ENCODE peak calls at places on chromosomes 16 and 17, in four cellular contexts. B, H, T and N are unnamed samples.
A peak's percentile ranks its signal among the peaks of the same experiment; 100 is the strongest.

GRCh38 chr17:80476877-80477646 is 655 bp upstream of the NPTX1 start:
- DNase-seq in B (peak; percentile 54), H (no peak), T (no peak), N (no peak)

GRCh38 chr17:79997004-79997673 is 38.5 kb downstream of the TBC1D16 start:
- DNase-seq in B (no peak), H (no peak), T (peak; percentile 45), N (no peak)

GRCh38 chr16:4316103-4316731 is 350 bp downstream of the GLIS2 start:
- DNase-seq in B (no peak), H (peak; percentile 61), T (no peak), N (no peak)

GRCh38 chr16:87297918-87298631 is 19.1 kb downstream of the C16orf95 start:
- DNase-seq in B (no peak), H (peak; percentile 65), T (no peak), N (peak; percentile 10)

GRCh38 chr16:56267888-56268287 is 76.6 kb downstream of the GNAO1 start:
- DNase-seq in B (no peak), H (no peak), T (no peak), N (no peak)

GRCh38 chr17:44209786-44210341 is 9.6 kb downstream of the UBTF start:
- DNase-seq in B (no peak), H (no peak), T (no peak), N (peak; percentile 40)

GRCh38 chr16:57799619-57800212 is 2.6 kb downstream of the KIFC3 start:
- DNase-seq in B (no peak), H (no peak), T (no peak), N (no peak)

GRCh38 chr17:12107905-12108304 is 87.2 kb downstream of the MAP2K4 start:
- DNase-seq in B (no peak), H (no peak), T (no peak), N (peak; percentile 56)

GRCh38 chr16:22189473-22190168 is 16.5 kb upstream of the EEF2K start:
- DNase-seq in B (no peak), H (no peak), T (no peak), N (peak; percentile 16)

GRCh38 chr16:55411231-55411630 is 67.8 kb upstream of the MMP2 start:
- DNase-seq in B (no peak), H (no peak), T (no peak), N (peak; percentile 5)

GRCh38 chr16:69827527-69827926 is 65.4 kb downstream of the WWP2 start:
- DNase-seq in B (no peak), H (no peak), T (no peak), N (no peak)

GRCh38 chr16:86585821-86586611 is 7.7 kb downstream of the FOXL1 start:
- DNase-seq in B (no peak), H (no peak), T (no peak), N (peak; percentile 93)

GRCh38 chr16:57305159-57305811 is 20.8 kb upstream of the PLLP start:
- DNase-seq in B (no peak), H (no peak), T (no peak), N (no peak)

GRCh38 chr16:72241930-72242329 is 70.0 kb upstream of the PMFBP1 start:
- DNase-seq in B (peak; percentile 60), H (peak; percentile 16), T (no peak), N (peak; percentile 55)

GRCh38 chr17:75406222-75406615 is 741 bp upstream of the GRB2 start:
- DNase-seq in B (no peak), H (no peak), T (no peak), N (no peak)

GRCh38 chr17:7307686-7308624 is 527 bp downstream of the EIF5A start:
- DNase-seq in B (peak; percentile 52), H (peak; percentile 49), T (no peak), N (peak; percentile 34)

GRCh38 chr16:82524939-82525338 is 101.8 kb upstream of the CDH13 start:
- DNase-seq in B (no peak), H (no peak), T (no peak), N (no peak)

GRCh38 chr17:66459811-66460270 is 157.4 kb downstream of the PRKCA start:
- DNase-seq in B (peak; percentile 91), H (no peak), T (no peak), N (peak; percentile 99)

GRCh38 chr17:7589204-7589868 is 558 bp downstream of the SOX15 start:
- DNase-seq in B (peak; percentile 72), H (no peak), T (no peak), N (peak; percentile 83)

GRCh38 chr16:46757339-46758050 is 9.4 kb upstream of the MYLK3 start:
- DNase-seq in B (no peak), H (peak; percentile 57), T (no peak), N (peak; percentile 7)

GRCh38 chr16:11613381-11614303 is 26.9 kb upstream of the LITAF start:
- DNase-seq in B (no peak), H (peak; percentile 65), T (no peak), N (no peak)

GRCh38 chr16:85078952-85079351 is 33.3 kb downstream of the CIBAR2 start:
- DNase-seq in B (no peak), H (no peak), T (no peak), N (no peak)

GRCh38 chr17:63189082-63189481 is 223.0 kb downstream of the TANC2 start:
- DNase-seq in B (peak; percentile 25), H (no peak), T (no peak), N (peak; percentile 78)

GRCh38 chr16:14028207-14028606 is 42.9 kb upstream of the MRTFB start:
- DNase-seq in B (no peak), H (no peak), T (no peak), N (no peak)

GRCh38 chr17:77383613-77384608 is 243.1 kb downstream of the SEC14L1 start:
- DNase-seq in B (no peak), H (no peak), T (no peak), N (no peak)

DNA sequence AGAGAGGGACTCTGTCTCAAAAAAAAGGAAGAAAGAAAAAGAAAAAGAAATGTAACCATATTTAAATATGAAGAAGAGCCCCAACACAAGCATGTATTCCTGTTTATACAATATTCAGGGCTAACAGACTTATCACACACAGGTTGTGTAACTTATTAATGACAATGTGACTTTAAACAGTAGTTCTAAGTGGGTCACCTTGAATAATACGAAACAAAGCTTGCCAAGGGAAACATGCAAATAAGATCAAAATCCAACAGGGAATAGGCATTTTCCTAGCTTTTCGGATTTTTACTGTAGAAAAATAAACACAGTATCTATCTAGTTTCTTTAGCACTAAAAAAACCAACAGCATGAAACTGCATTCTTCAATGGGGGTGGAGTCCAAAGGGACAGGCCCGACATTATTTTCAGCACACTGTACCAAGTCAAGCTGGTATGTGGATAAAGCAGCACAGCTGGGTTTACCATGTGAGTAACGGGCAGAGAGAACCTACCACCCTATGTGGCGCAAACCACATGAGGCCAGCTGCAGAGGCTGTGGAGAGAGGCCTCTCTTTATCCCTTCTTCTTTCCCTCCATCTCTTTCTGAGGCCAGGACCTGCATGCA is 45.3 kb downstream of the TOM1L2 start:
- DNase-seq in B (no peak), H (no peak), T (no peak), N (no peak)
- TF ChIP-seq ELK1 in B (no peak), H (no peak), T (no peak), N (no peak)

GRCh38 chr16:67451061-67451703 is 20.3 kb downstream of the HSD11B2 start:
- DNase-seq in B (no peak), H (no peak), T (no peak), N (no peak)

GRCh38 chr16:67449739-67450138 is 18.8 kb downstream of the HSD11B2 start:
- DNase-seq in B (no peak), H (no peak), T (no peak), N (no peak)

GRCh38 chr16:67448580-67448979 is 17.7 kb downstream of the HSD11B2 start:
- DNase-seq in B (no peak), H (no peak), T (no peak), N (no peak)

GRCh38 chr16:67447508-67448076 is 16.7 kb downstream of the HSD11B2 start:
- DNase-seq in B (peak; percentile 64), H (peak; percentile 69), T (peak; percentile 15), N (peak; percentile 42)

DNA sequence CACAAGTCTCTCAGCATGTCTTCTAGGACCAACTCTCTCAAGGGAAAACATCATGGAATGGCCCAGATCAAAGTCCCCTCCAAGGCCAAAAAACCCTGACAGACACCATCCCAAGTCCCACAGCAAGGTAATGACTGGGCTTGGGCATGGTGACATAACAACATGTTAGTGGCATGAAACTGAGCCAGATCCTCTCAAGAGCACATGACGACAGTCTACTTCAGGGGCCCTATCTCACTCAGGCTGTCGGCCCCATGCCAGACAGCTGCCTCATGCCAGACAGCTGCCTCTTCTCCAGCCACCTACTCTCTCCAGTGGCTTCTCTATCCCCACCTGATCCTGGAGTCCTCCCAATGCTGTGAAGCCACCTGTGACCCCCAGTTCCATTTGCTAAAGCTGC is 18.4 kb downstream of the HSD11B2 start:
- DNase-seq in B (no peak), H (no peak), T (no peak), N (no peak)
- H3K4me1 ChIP-seq in B (peaks cover 20% of the 10 kb centered on the region), H (no peaks in the 10 kb centered on the region), T (no peaks in the 10 kb centered on the region), N (peaks cover 32% of the 10 kb centered on the region)

GRCh38 chr17:73432624-73433190 is 120.9 kb upstream of the CDC42EP4 start:
- DNase-seq in B (no peak), H (no peak), T (no peak), N (no peak)

GRCh38 chr17:73433501-73433900 is 121.7 kb upstream of the CDC42EP4 start:
- DNase-seq in B (no peak), H (no peak), T (no peak), N (no peak)

GRCh38 chr17:73430165-73430680 is 118.4 kb upstream of the CDC42EP4 start:
- DNase-seq in B (no peak), H (no peak), T (no peak), N (no peak)

GRCh38 chr17:73430848-73431247 is 119.0 kb upstream of the CDC42EP4 start:
- DNase-seq in B (no peak), H (no peak), T (no peak), N (no peak)

DNA sequence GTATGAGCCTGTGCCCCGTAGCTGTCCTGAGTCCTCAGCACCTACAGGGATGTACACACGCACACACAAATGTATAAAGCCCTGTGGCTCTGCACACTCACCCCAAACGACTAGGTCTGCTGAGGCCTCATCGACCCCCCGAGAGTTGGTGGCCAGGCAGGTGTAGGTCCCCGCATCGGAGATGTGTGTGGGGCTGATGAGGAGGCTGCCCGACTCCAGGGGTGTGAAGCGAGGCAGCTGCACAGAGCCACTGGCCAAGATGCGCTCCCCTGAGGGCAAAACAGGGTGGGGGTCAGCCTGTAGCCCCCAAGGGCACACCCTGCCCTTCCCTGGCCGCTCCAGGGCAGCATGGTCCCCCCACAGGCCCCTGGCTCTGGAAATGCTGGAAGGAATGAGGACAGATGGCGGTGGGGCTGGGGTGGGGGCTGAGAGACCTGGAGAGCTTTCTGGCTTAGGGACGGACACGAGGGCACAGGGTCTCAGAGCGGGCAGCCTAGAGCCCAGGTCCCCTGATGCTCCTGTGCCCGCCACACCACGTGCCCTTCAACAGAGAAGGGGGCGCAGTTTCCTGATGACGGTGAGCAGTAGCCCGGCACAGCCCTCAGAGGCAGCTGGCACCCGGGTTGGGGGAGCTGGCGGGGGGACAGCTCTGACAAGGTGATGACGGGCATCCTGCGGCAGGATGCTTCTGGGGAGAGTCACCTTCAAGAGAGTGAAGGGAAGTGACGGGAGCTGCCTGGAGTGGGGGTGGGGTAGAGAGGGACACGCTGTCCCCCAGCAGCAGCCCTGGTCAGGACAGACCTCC is 119.8 kb upstream of the CDC42EP4 start:
- DNase-seq in B (no peak), H (no peak), T (no peak), N (no peak)
- TF ChIP-seq ELK1 in B (no peak), H (no peak), T (no peak), N (no peak)

GRCh38 chr17:50165466-50165865 is 339 bp upstream of the SGCA start:
- DNase-seq in B (no peak), H (no peak), T (no peak), N (no peak)

GRCh38 chr17:50163846-50164696 is 1.7 kb upstream of the SGCA start:
- DNase-seq in B (no peak), H (no peak), T (peak; percentile 56), N (no peak)

GRCh38 chr17:50164697-50164988 is 1.2 kb upstream of the SGCA start:
- DNase-seq in B (no peak), H (no peak), T (no peak), N (no peak)

GRCh38 chr17:50165867-50166517 is at the start of gene SGCA:
- DNase-seq in B (no peak), H (no peak), T (no peak), N (no peak)

GRCh38 chr17:50165066-50165465 is 739 bp upstream of the SGCA start:
- DNase-seq in B (no peak), H (no peak), T (no peak), N (no peak)
- H3K4me1 ChIP-seq in B (peaks cover 20% of the 10 kb centered on the region), H (peaks cover 10% of the 10 kb centered on the region), T (peaks cover 26% of the 10 kb centered on the region), N (peaks cover 5% of the 10 kb centered on the region)